ENCODE peak calls at places on chromosome 15, in eight cellular contexts. K, U, Z, I, F, R, L and G are unnamed samples.

GRCh38 chr15:40379374-40379773 is 3.1 kb upstream of the KNSTRN start:
- DNase-seq in U (no peak), Z (no peak), F (no peak), I (no peak), R (no peak), K (no peak), L (no peak), G (no peak)

GRCh38 chr15:38085931-38086562 is 151.6 kb downstream of the TMCO5A start:
- DNase-seq in F (no peak), R (no peak), L (no peak), Z (no peak), I (no peak), K (peak), U (no peak), G (no peak)

GRCh38 chr15:37095993-37096877 is 4.1 kb downstream of the MEIS2 start:
- DNase-seq in Z (no peak), K (peak), R (peak), L (no peak), U (no peak), I (no peak), F (no peak), G (no peak)

GRCh38 chr15:29870495-29871151 is 48.4 kb upstream of the TJP1 start:
- DNase-seq in R (peak), Z (no peak), U (no peak), I (peak), K (peak), F (no peak), L (no peak), G (no peak)

GRCh38 chr15:82117296-82117695 is 71.5 kb upstream of the MEX3B start:
- DNase-seq in Z (no peak), F (no peak), I (no peak), R (no peak), L (no peak), K (no peak), U (no peak), G (no peak)

GRCh38 chr15:66798426-66799061 is 96.5 kb downstream of the SMAD6 start:
- DNase-seq in I (no peak), R (peak), U (no peak), Z (no peak), L (no peak), K (peak), F (no peak), G (no peak)

GRCh38 chr15:95247068-95247984 is 1016.0 kb downstream of the MCTP2 start:
- DNase-seq in Z (no peak), U (no peak), L (no peak), I (no peak), R (peak), F (no peak), K (peak), G (no peak)

GRCh38 chr15:85633859-85634258 is 160.9 kb downstream of the KLHL25 start:
- DNase-seq in L (no peak), K (no peak), Z (no peak), U (no peak), F (no peak), R (no peak), I (no peak), G (no peak)

GRCh38 chr15:34855893-34856292 is 60.5 kb upstream of the ACTC1 start:
- DNase-seq in I (peak), K (no peak), L (no peak), U (no peak), F (no peak), R (no peak), Z (no peak), G (peak)

GRCh38 chr15:98653686-98654085 is 5.3 kb downstream of the IGF1R start:
- DNase-seq in Z (no peak), I (no peak), R (no peak), F (no peak), K (no peak), U (no peak), L (no peak), G (no peak)

GRCh38 chr15:73051402-73051810 is 857 bp upstream of the NEO1 start:
- DNase-seq in L (no peak), R (peak), Z (no peak), F (no peak), I (peak), K (no peak), U (no peak), G (peak)

GRCh38 chr15:90701048-90701447 is 16.1 kb upstream of the BLM start:
- DNase-seq in Z (no peak), U (no peak), R (no peak), L (no peak), K (no peak), F (no peak), I (no peak), G (no peak)

GRCh38 chr15:78415284-78415683 is 22.7 kb upstream of the IREB2 start:
- DNase-seq in R (no peak), K (peak), U (peak), Z (no peak), L (no peak), I (no peak), F (no peak), G (peak)

GRCh38 chr15:67098768-67099282 is 33.4 kb downstream of the SMAD3 start:
- DNase-seq in R (no peak), U (no peak), L (no peak), K (no peak), Z (no peak), F (no peak), I (no peak), G (no peak)

GRCh38 chr15:65629548-65629947 is 7.8 kb downstream of the SLC24A1 start:
- DNase-seq in R (no peak), U (no peak), F (no peak), Z (no peak), K (no peak), I (no peak), L (no peak), G (no peak)

GRCh38 chr15:82530606-82531379 is 9.5 kb downstream of the RPS17 start:
- DNase-seq in Z (no peak), U (no peak), F (peak), L (peak), K (peak), R (peak), I (peak), G (peak)

GRCh38 chr15:70690491-70691281 is 72.7 kb downstream of the UACA start:
- DNase-seq in R (no peak), Z (no peak), L (no peak), I (no peak), U (no peak), F (no peak), K (no peak), G (no peak)

GRCh38 chr15:80026754-80027153 is 32.7 kb upstream of the ZFAND6 start:
- DNase-seq in U (no peak), Z (no peak), K (no peak), L (no peak), R (no peak), I (no peak), F (no peak), G (no peak)

GRCh38 chr15:73596214-73596613 is 37.0 kb downstream of the NPTN start:
- DNase-seq in I (no peak), U (no peak), L (no peak), K (no peak), Z (no peak), R (no peak), F (no peak), G (no peak)